ENCODE peak calls at places on chromosomes 3 and 15, in five cellular contexts. One of them, this sample, is unnamed.

GRCh38 chr3:4474683-4475490 is 7.8 kb upstream of the SUMF1 start:
- DNase-seq in GM12878: peak
- DNase-seq in K562: no peak
- DNase-seq in SK-N-SH: no peak
- DNase-seq in HepG2: no peak
- DNase-seq in this sample: no peak

GRCh38 chr3:39811561-39811960 is 2.2 kb downstream of the MYRIP start:
- DNase-seq in GM12878: no peak
- DNase-seq in K562: no peak
- DNase-seq in SK-N-SH: no peak
- DNase-seq in HepG2: no peak
- DNase-seq in this sample: no peak

GRCh38 chr3:54347933-54348332 is 225.6 kb downstream of the CACNA2D3 start:
- DNase-seq in GM12878: no peak
- DNase-seq in K562: no peak
- DNase-seq in SK-N-SH: no peak
- DNase-seq in HepG2: no peak
- DNase-seq in this sample: no peak

GRCh38 chr3:18295171-18295920 is 129.8 kb downstream of the SATB1 start:
- DNase-seq in GM12878: no peak
- DNase-seq in K562: peak
- DNase-seq in SK-N-SH: peak
- DNase-seq in HepG2: peak
- DNase-seq in this sample: peak

GRCh38 chr15:48486228-48486627 is 155.0 kb downstream of the DUT start:
- DNase-seq in GM12878: peak
- DNase-seq in K562: no peak
- DNase-seq in SK-N-SH: no peak
- DNase-seq in HepG2: no peak
- DNase-seq in this sample: no peak

GRCh38 chr3:13040381-13041074 is 32.7 kb downstream of the IQSEC1 start:
- DNase-seq in GM12878: no peak
- DNase-seq in K562: peak
- DNase-seq in SK-N-SH: peak
- DNase-seq in HepG2: no peak
- DNase-seq in this sample: no peak

GRCh38 chr15:64180235-64180824 is 17.5 kb upstream of the PPIB start:
- DNase-seq in GM12878: peak
- DNase-seq in K562: no peak
- DNase-seq in SK-N-SH: peak
- DNase-seq in HepG2: no peak
- DNase-seq in this sample: no peak

GRCh38 chr3:32120480-32120879 is 14.1 kb downstream of the GPD1L start:
- DNase-seq in GM12878: no peak
- DNase-seq in K562: no peak
- DNase-seq in SK-N-SH: no peak
- DNase-seq in HepG2: no peak
- DNase-seq in this sample: no peak

GRCh38 chr3:193980905-193981304 is 155.0 kb upstream of the HES1 start:
- DNase-seq in GM12878: no peak
- DNase-seq in K562: no peak
- DNase-seq in SK-N-SH: no peak
- DNase-seq in HepG2: no peak
- DNase-seq in this sample: no peak

GRCh38 chr3:31934018-31934417 is 47.0 kb downstream of the OSBPL10 start:
- DNase-seq in GM12878: no peak
- DNase-seq in K562: no peak
- DNase-seq in SK-N-SH: no peak
- DNase-seq in HepG2: no peak
- DNase-seq in this sample: no peak

GRCh38 chr3:71859128-71859519 is 74.2 kb upstream of the PROK2 start:
- DNase-seq in GM12878: no peak
- DNase-seq in K562: no peak
- DNase-seq in SK-N-SH: peak
- DNase-seq in HepG2: peak
- DNase-seq in this sample: no peak

GRCh38 chr3:33006571-33007286 is 55.3 kb downstream of the CCR4 start:
- DNase-seq in GM12878: no peak
- DNase-seq in K562: no peak
- DNase-seq in SK-N-SH: no peak
- DNase-seq in HepG2: no peak
- DNase-seq in this sample: no peak

GRCh38 chr15:72141171-72142084 is 23.2 kb downstream of the SENP8 start:
- DNase-seq in GM12878: peak
- DNase-seq in K562: no peak
- DNase-seq in SK-N-SH: no peak
- DNase-seq in HepG2: peak
- DNase-seq in this sample: no peak

GRCh38 chr3:140636452-140637138 is 41.3 kb upstream of the TRIM42 start:
- DNase-seq in GM12878: no peak
- DNase-seq in K562: no peak
- DNase-seq in SK-N-SH: no peak
- DNase-seq in HepG2: no peak
- DNase-seq in this sample: no peak

GRCh38 chr15:80015156-80015555 is 44.2 kb upstream of the BCL2A1 start:
- DNase-seq in GM12878: no peak
- DNase-seq in K562: no peak
- DNase-seq in SK-N-SH: no peak
- DNase-seq in HepG2: no peak
- DNase-seq in this sample: no peak

DNA sequence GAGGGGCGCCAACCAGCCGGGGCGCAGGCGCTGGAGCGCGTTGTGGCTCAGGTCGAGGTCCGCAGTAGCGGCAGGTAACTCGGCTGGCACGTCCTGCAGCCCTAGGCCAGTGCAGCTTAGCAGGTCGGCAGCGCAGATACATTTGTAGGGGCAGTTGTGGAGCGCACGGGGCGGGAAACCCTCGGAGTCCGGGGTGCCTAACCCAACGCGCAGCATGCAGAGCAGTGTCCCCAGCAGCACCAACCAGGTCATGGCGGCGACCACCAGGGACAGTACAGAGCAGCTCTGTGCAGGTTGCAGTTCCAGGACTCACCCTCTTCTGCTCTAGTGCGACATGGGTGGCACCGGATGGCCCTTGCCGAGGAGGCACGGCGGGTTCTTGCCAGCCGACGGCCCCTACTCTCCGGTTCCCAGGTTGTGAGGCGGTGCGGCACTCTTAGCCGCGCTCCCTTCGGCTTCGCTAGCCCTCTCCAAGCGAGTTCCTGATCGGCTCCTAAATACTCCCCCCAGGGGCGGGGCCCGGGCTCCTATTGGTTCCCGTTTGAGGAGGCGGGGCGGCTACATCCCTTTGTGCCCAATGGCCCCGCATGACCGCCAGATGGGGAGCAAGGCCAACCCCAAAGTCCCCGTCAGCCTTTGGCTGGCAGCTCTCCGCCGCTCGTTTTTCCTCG is at the start of gene AMIGO3:
- DNase-seq in GM12878: peak
- DNase-seq in K562: peak
- DNase-seq in SK-N-SH: peak
- DNase-seq in HepG2: no peak
- DNase-seq in this sample: peak
- TF ChIP-seq CTCF in GM12878: peak
- TF ChIP-seq CTCF in K562: no peak
- TF ChIP-seq CTCF in SK-N-SH: peak
- TF ChIP-seq CTCF in HepG2: no peak
- TF ChIP-seq CTCF in this sample: peak

DNA sequence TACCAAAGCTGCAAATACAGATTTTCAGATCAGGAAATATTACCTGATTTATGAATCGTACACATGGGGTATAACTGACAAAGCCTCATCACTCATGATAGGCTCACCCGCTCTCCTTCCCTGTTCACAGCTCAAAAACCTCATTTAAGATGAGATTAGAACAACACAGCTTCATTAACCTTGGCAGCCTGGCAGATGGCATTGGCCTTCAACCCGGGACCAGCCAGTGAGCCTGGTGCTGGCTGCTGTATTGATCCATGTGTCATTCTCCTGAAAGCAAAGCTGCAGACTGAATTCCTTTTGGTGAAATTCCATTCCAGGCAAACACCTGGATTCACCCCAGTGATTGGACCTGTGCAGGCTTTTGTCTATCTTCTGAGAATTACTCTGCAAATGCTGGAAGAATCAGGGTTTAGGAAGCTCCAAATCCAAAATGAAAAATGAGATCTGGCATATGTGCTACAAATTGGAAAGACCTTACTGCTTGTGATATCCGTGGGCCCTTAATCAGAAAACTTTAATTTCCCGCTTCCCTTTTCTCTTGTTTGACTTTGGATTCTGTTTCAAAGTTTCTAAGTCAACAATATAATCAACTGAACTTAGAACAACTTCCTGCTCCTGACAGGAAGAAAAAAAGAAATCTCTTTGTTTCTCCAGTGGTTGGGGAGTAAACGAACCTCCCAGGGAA is 189.1 kb upstream of the KBTBD8 start:
- DNase-seq in GM12878: no peak
- DNase-seq in K562: no peak
- DNase-seq in SK-N-SH: no peak
- DNase-seq in HepG2: peak
- DNase-seq in this sample: no peak
- TF ChIP-seq GABPA in GM12878: no peak
- TF ChIP-seq GABPA in K562: no peak
- TF ChIP-seq GABPA in SK-N-SH: no peak
- TF ChIP-seq GABPA in HepG2: peak
- TF ChIP-seq GABPA in this sample: no peak

GRCh38 chr3:16300881-16301359 is 35.9 kb downstream of the OXNAD1 start:
- DNase-seq in GM12878: peak
- DNase-seq in K562: no peak
- DNase-seq in SK-N-SH: no peak
- DNase-seq in HepG2: no peak
- DNase-seq in this sample: no peak
- H3K9ac ChIP-seq in GM12878: no peak
- H3K9ac ChIP-seq in K562: no peak
- H3K9ac ChIP-seq in SK-N-SH: no peak
- H3K9ac ChIP-seq in HepG2: no peak
- H3K9ac ChIP-seq in this sample: no peak

GRCh38 chr3:186464424-186465093 is 79.6 kb downstream of the CRYGS start:
- DNase-seq in GM12878: no peak
- DNase-seq in K562: no peak
- DNase-seq in SK-N-SH: no peak
- DNase-seq in HepG2: peak
- DNase-seq in this sample: no peak
- TF ChIP-seq CTCF in GM12878: peak
- TF ChIP-seq CTCF in K562: peak
- TF ChIP-seq CTCF in SK-N-SH: no peak
- TF ChIP-seq CTCF in HepG2: peak
- TF ChIP-seq CTCF in this sample: peak

GRCh38 chr3:178388473-178388872 is 147.8 kb upstream of the KCNMB2 start:
- DNase-seq in GM12878: no peak
- DNase-seq in K562: no peak
- DNase-seq in SK-N-SH: no peak
- DNase-seq in HepG2: no peak
- DNase-seq in this sample: no peak

GRCh38 chr3:178396318-178396717 is 139.9 kb upstream of the KCNMB2 start:
- DNase-seq in GM12878: no peak
- DNase-seq in K562: no peak
- DNase-seq in SK-N-SH: no peak
- DNase-seq in HepG2: no peak
- DNase-seq in this sample: no peak

GRCh38 chr3:178389258-178389657 is 147.0 kb upstream of the KCNMB2 start:
- DNase-seq in GM12878: no peak
- DNase-seq in K562: no peak
- DNase-seq in SK-N-SH: no peak
- DNase-seq in HepG2: no peak
- DNase-seq in this sample: no peak

GRCh38 chr3:178393833-178394232 is 142.4 kb upstream of the KCNMB2 start:
- DNase-seq in GM12878: no peak
- DNase-seq in K562: no peak
- DNase-seq in SK-N-SH: no peak
- DNase-seq in HepG2: no peak
- DNase-seq in this sample: no peak

GRCh38 chr3:178392553-178392952 is 143.7 kb upstream of the KCNMB2 start:
- DNase-seq in GM12878: no peak
- DNase-seq in K562: no peak
- DNase-seq in SK-N-SH: no peak
- DNase-seq in HepG2: no peak
- DNase-seq in this sample: no peak
- TF ChIP-seq GABPA in GM12878: peak
- TF ChIP-seq GABPA in K562: no peak
- TF ChIP-seq GABPA in SK-N-SH: no peak
- TF ChIP-seq GABPA in HepG2: no peak
- TF ChIP-seq GABPA in this sample: no peak

DNA sequence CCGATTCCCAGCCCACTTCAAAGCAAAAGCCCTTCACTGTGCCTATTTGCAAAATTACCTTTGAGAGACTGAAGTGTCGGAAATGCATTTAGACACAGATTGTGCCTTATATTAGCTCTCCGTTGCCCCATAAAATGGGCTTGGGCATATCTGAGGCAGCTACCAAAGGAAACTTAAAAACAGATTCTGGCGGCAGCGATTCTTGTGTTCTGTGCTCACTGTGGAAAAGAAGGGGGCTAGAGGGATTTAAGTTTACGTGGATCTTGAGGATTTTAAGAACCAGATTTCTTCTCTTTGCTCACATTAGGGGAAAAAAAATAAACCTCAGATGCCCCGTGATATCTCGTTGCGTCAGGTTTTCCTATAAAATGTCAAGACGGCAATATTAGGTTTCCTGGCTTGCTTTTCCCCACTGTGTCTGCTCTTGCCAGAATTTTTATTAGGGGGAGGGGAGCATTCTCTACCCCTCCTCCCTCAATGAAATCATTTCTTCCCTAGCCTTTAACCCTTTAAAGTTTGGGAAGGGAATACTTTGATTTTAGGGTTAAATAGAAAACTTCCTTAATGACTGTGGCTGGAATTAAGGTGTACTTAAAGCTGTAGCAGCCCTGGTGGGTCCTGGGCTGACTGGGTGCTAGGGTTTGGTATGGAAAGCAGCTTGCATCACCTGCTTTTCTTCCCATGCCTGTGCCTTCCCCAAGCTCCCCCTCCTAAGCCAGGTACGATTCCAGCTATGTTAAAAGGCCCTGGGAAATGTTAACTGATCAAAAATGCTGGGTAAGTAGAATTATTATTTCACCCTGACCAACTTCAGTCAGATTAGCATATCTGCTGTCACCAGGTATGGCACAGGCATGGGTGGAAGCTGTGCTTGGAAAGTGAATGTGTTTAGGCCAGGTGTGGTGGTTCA is 73.8 kb downstream of the SMAD3 start:
- DNase-seq in GM12878: no peak
- DNase-seq in K562: no peak
- DNase-seq in SK-N-SH: no peak
- DNase-seq in HepG2: no peak
- DNase-seq in this sample: no peak
- H3K9ac ChIP-seq in GM12878: no peak
- H3K9ac ChIP-seq in K562: no peak
- H3K9ac ChIP-seq in SK-N-SH: no peak
- H3K9ac ChIP-seq in HepG2: no peak
- H3K9ac ChIP-seq in this sample: no peak

DNA sequence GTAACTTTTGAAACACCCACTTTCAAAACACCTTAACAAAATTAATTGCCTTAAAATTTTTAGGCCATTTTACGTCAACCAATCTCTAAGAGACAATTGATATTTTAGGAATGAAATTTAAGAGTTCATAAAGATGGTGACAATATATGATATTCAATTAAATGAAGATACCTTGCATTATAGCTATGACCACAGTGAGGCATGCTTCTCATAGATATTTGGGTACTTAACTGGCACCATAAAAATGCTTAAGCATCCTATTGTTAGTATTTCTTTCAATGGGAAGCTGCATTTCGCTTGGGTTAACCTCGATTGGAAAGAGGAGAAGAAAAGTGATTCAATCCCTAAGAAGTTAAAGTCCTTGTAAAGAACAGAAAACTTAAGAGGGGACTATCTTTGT is 209.0 kb downstream of the GAP43 start:
- DNase-seq in GM12878: no peak
- DNase-seq in K562: no peak
- DNase-seq in SK-N-SH: no peak
- DNase-seq in HepG2: no peak
- DNase-seq in this sample: no peak
- TF ChIP-seq CTCF in GM12878: no peak
- TF ChIP-seq CTCF in K562: no peak
- TF ChIP-seq CTCF in SK-N-SH: no peak
- TF ChIP-seq CTCF in HepG2: no peak
- TF ChIP-seq CTCF in this sample: no peak

This sample was measured in H1.